ENCODE peak calls at places on chromosomes 12 and 14, in four cellular contexts. R, T, U and N are unnamed samples.

GRCh38 chr14:87952307-87953094 is 40.5 kb downstream of the GALC start:
- DNase-seq in R (no peak), T (no peak), U (no peak), N (no peak)

GRCh38 chr14:70916776-70917175 is 9.5 kb downstream of the PCNX1 start:
- DNase-seq in R (no peak), T (no peak), U (no peak), N (no peak)

GRCh38 chr12:45050751-45051489 is at the start of gene DBX2:
- DNase-seq in R (no peak), T (no peak), U (no peak), N (no peak)

GRCh38 chr14:91159906-91160305 is 46.0 kb downstream of the DGLUCY start:
- DNase-seq in R (no peak), T (peak), U (no peak), N (no peak)

GRCh38 chr14:88482524-88482923 is 72.3 kb downstream of the PTPN21 start:
- DNase-seq in R (no peak), T (no peak), U (no peak), N (no peak)

GRCh38 chr12:53191885-53192530 is 11.3 kb upstream of the CSAD start:
- DNase-seq in R (no peak), T (no peak), U (no peak), N (no peak)

GRCh38 chr14:52640137-52640536 is 55.2 kb downstream of the ERO1A start:
- DNase-seq in R (no peak), T (no peak), U (no peak), N (no peak)

GRCh38 chr14:58488550-58488949 is 61.0 kb downstream of the KIAA0586 start:
- DNase-seq in R (no peak), T (peak), U (no peak), N (peak)

GRCh38 chr14:22794533-22794932 is 20.7 kb downstream of the SLC7A7 start:
- DNase-seq in R (no peak), T (no peak), U (no peak), N (no peak)

GRCh38 chr12:45612044-45612794 is 117.3 kb upstream of the ARID2 start:
- DNase-seq in R (no peak), T (peak), U (no peak), N (no peak)

GRCh38 chr14:106883218-106883692 is 1356.9 kb downstream of the TMEM121 start:
- DNase-seq in R (no peak), T (no peak), U (no peak), N (no peak)

GRCh38 chr14:88013750-88014349 is 8.9 kb downstream of the GPR65 start:
- DNase-seq in R (peak), T (peak), U (peak), N (peak)

GRCh38 chr12:96171905-96172304 is 22.3 kb upstream of the ELK3 start:
- DNase-seq in R (peak), T (no peak), U (no peak), N (no peak)

GRCh38 chr12:69068431-69068830 is 135.5 kb upstream of the CPM start:
- DNase-seq in R (no peak), T (peak), U (no peak), N (peak)

GRCh38 chr12:85424581-85425348 is 144.7 kb downstream of the ALX1 start:
- DNase-seq in R (no peak), T (peak), U (no peak), N (peak)

GRCh38 chr12:104490850-104491249 is 34.1 kb downstream of the CHST11 start:
- DNase-seq in R (no peak), T (no peak), U (no peak), N (no peak)

GRCh38 chr12:117143008-117143532 is 43.9 kb upstream of the TESC start:
- DNase-seq in R (no peak), T (no peak), U (no peak), N (no peak)

GRCh38 chr14:50232276-50232642 is 881 bp upstream of the SOS2 start:
- DNase-seq in R (peak), T (no peak), U (no peak), N (no peak)

GRCh38 chr12:42332301-42332894 is 6.4 kb downstream of the PPHLN1 start:
- DNase-seq in R (peak), T (peak), U (no peak), N (peak)

GRCh38 chr12:93146278-93146939 is 217.3 kb upstream of the EEA1 start:
- DNase-seq in R (no peak), T (peak), U (no peak), N (peak)

GRCh38 chr12:51482808-51483532 is 58.3 kb downstream of the SLC4A8 start:
- DNase-seq in R (no peak), T (no peak), U (no peak), N (no peak)

GRCh38 chr12:41142376-41142775 is 45.7 kb upstream of the PDZRN4 start:
- DNase-seq in R (no peak), T (no peak), U (no peak), N (no peak)

GRCh38 chr12:138898-139534 is 72.4 kb downstream of the IQSEC3 start:
- DNase-seq in R (no peak), T (no peak), U (peak), N (no peak)

GRCh38 chr12:115885040-115885439 is 392.5 kb downstream of the MED13L start:
- DNase-seq in R (no peak), T (no peak), U (no peak), N (no peak)

GRCh38 chr14:94389731-94390371 is 1.4 kb upstream of the SERPINA1 start:
- DNase-seq in R (no peak), T (no peak), U (no peak), N (no peak)

GRCh38 chr12:41188058-41188840 is at the start of gene PDZRN4:
- DNase-seq in R (no peak), T (no peak), U (no peak), N (no peak)

GRCh38 chr12:94207467-94208432 is 59.4 kb downstream of the PLXNC1 start:
- DNase-seq in R (no peak), T (no peak), U (peak), N (no peak)

GRCh38 chr12:106096376-106096775 is 42.4 kb downstream of the NUAK1 start:
- DNase-seq in R (no peak), T (peak), U (no peak), N (no peak)

GRCh38 chr14:51719970-51720369 is 68.3 kb downstream of the FRMD6 start:
- DNase-seq in R (no peak), T (peak), U (no peak), N (no peak)

GRCh38 chr12:5204271-5204670 is 160.6 kb downstream of the KCNA5 start:
- DNase-seq in R (no peak), T (no peak), U (no peak), N (no peak)

GRCh38 chr12:12282761-12283160 is 15.9 kb upstream of the LRP6 start:
- DNase-seq in R (no peak), T (peak), U (no peak), N (peak)

GRCh38 chr12:109581334-109581691 is 7.7 kb downstream of the MVK start:
- DNase-seq in R (no peak), T (no peak), U (no peak), N (no peak)

GRCh38 chr14:75292016-75292646 is 13.5 kb downstream of the FOS start:
- DNase-seq in R (no peak), T (no peak), U (no peak), N (no peak)

GRCh38 chr14:103504991-103505565 is 17.6 kb downstream of the CKB start:
- DNase-seq in R (no peak), T (peak), U (no peak), N (no peak)

GRCh38 chr14:90416649-90417237 is 19.9 kb downstream of the CALM1 start:
- DNase-seq in R (no peak), T (peak), U (no peak), N (no peak)

GRCh38 chr12:7373226-7373625 is 69.4 kb downstream of the ACSM4 start:
- DNase-seq in R (no peak), T (no peak), U (no peak), N (peak)